ENCODE peak calls at places on chromosomes 11 and 22, in four cellular contexts. X, Q, R and Z are unnamed samples.

GRCh38 chr22:42383287-42383686 is 48.9 kb downstream of the NFAM1 start:
- DNase-seq in R (no peak), X (no peak), Q (no peak), Z (no peak)

GRCh38 chr11:120205596-120206161 is 5.2 kb upstream of the OAF start:
- DNase-seq in R (no peak), Q (no peak), X (no peak), Z (no peak)

GRCh38 chr11:36376315-36376887 is 80.3 kb downstream of the PRR5L start:
- DNase-seq in R (no peak), Q (no peak), X (peak; percentile 75), Z (peak; percentile 60)

GRCh38 chr11:122850076-122850631 is 11.9 kb downstream of the CRTAM start:
- DNase-seq in Q (no peak), X (peak; percentile 24), R (no peak), Z (no peak)

GRCh38 chr22:46361861-46362220 is 26.3 kb downstream of the TRMU start:
- DNase-seq in R (no peak), Q (no peak), X (no peak), Z (peak; percentile 18)

GRCh38 chr22:35376728-35377472 is 4.0 kb upstream of the HMOX1 start:
- DNase-seq in R (peak; percentile 96), X (peak; percentile 100), Q (peak; percentile 95), Z (peak; percentile 95)

GRCh38 chr11:43738600-43739409 is 58.3 kb downstream of the HSD17B12 start:
- DNase-seq in X (peak; percentile 38), R (no peak), Q (peak; percentile 34), Z (no peak)

GRCh38 chr11:94882931-94883330 is 90.4 kb downstream of the CWC15 start:
- DNase-seq in Q (no peak), R (no peak), X (no peak), Z (no peak)

GRCh38 chr22:36858156-36858555 is 2.6 kb upstream of the NCF4 start:
- DNase-seq in X (no peak), R (no peak), Q (no peak), Z (no peak)

GRCh38 chr11:2563216-2564007 is 118.6 kb downstream of the KCNQ1 start:
- DNase-seq in Q (peak; percentile 14), X (no peak), R (no peak), Z (peak; percentile 37)

GRCh38 chr11:111427471-111427912 is 48.4 kb upstream of the POU2AF1 start:
- DNase-seq in X (no peak), Q (peak; percentile 50), R (no peak), Z (no peak)

GRCh38 chr22:29205598-29206371 is at the start of gene EMID1:
- DNase-seq in X (peak; percentile 67), R (no peak), Q (peak; percentile 74), Z (peak; percentile 59)

GRCh38 chr11:2655834-2656622 is 43.8 kb downstream of the KCNQ1OT1 start:
- DNase-seq in X (no peak), Q (peak; percentile 47), R (no peak), Z (no peak)

GRCh38 chr11:86043765-86044534 is 24.9 kb downstream of the PICALM start:
- DNase-seq in R (no peak), X (no peak), Q (no peak), Z (no peak)

GRCh38 chr22:30459206-30460052 is 12.4 kb downstream of the SEC14L3 start:
- DNase-seq in Q (no peak), X (peak; percentile 50), R (no peak), Z (no peak)

GRCh38 chr11:72672839-72673238 is 1.4 kb downstream of the PDE2A start:
- DNase-seq in Q (no peak), X (no peak), R (no peak), Z (no peak)

GRCh38 chr11:73348838-73349237 is 27.4 kb upstream of the RELT start:
- DNase-seq in X (no peak), Q (no peak), R (no peak), Z (no peak)

GRCh38 chr11:121104223-121104831 is 3.3 kb downstream of the TECTA start:
- DNase-seq in R (no peak), Q (peak; percentile 10), X (peak; percentile 75), Z (no peak)

GRCh38 chr11:75313457-75314272 is 37.8 kb downstream of the ARRB1 start:
- DNase-seq in R (no peak), Q (peak; percentile 36), X (no peak), Z (peak; percentile 77)

GRCh38 chr22:21098099-21098671 is 52.4 kb downstream of the LRRC74B start:
- DNase-seq in Q (no peak), X (peak; percentile 43), R (no peak), Z (no peak)

GRCh38 chr11:134576286-134576685 is 164.2 kb upstream of the B3GAT1 start:
- DNase-seq in R (no peak), Q (no peak), X (no peak), Z (no peak)

DNA sequence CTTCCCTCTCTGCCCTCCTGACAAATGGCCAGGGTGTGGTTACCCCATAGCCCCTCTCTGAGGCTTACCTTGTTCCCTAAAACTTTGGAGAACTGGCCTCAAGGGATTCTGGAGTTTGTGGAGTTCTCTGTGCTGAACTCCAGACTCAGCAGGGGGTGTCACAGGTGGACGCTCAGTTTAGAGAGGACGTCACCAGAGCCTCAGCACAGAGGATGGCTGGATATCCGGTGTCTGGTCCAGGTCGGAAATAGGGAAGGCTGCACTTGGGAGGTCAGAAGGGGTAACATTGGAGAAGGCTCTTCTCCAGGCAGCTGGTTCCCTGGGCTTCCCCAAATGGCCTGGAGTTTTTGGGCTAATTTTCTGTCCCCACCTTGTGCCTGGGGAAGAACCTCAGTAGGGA is 64.2 kb downstream of the ADAMTS15 start:
- DNase-seq in Q (no peak), X (no peak), R (no peak), Z (no peak)
- H3K4me1 ChIP-seq in Q (peaks cover 9% of the 10 kb centered on the region), X (peaks cover 12% of the 10 kb centered on the region), R (no peaks in the 10 kb centered on the region), Z (peaks cover 12% of the 10 kb centered on the region)

DNA sequence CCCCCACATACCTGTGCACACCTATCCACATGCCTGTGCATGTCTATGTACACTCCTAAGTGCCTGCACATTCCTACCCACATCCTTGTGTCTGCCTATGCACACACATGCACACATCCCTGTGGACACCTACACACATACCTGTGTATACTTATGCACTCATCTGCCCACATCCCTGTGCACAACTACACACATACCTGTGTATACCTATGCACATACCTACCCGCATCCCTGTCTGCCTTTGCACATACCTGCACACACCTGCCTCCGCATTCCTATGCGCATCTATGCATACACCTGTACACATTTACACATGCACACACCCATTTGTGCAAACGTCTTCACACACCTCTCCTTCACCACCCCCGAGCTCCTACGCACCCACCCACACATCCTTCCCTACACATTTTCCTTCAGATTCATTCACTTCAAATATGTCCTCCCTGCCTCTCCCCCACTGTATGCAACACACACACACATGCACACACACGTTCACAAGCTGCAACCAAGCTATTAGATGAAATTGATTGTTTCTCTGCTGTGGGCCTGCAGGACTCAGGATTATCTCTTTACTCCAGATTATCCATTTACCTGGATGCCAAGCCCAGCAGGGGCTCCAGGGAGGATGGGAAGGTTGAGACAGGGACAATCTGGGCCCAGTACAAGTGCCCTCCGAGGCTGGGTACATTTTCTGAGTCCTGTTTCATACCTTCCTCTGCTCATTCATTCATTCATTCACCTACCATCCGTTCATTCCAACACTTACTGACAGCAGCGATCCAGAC is 53.2 kb downstream of the TSPAN18 start:
- DNase-seq in Q (no peak), X (no peak), R (no peak), Z (peak; percentile 10)
- H3K4me3 ChIP-seq in Q (no peak overlapping the region), X (no peak overlapping the region), R (no peak overlapping the region), Z (no peak overlapping the region)

GRCh38 chr22:22210375-22210774 is 34.2 kb upstream of the VPREB1 start:
- DNase-seq in R (no peak), X (no peak), Q (no peak), Z (no peak)
- H3K27me3 ChIP-seq in R (peaks cover 99% of the 10 kb centered on the region), X (peaks cover 100% of the 10 kb centered on the region), Q (no peaks in the 10 kb centered on the region), Z (peaks cover 7% of the 10 kb centered on the region)

DNA sequence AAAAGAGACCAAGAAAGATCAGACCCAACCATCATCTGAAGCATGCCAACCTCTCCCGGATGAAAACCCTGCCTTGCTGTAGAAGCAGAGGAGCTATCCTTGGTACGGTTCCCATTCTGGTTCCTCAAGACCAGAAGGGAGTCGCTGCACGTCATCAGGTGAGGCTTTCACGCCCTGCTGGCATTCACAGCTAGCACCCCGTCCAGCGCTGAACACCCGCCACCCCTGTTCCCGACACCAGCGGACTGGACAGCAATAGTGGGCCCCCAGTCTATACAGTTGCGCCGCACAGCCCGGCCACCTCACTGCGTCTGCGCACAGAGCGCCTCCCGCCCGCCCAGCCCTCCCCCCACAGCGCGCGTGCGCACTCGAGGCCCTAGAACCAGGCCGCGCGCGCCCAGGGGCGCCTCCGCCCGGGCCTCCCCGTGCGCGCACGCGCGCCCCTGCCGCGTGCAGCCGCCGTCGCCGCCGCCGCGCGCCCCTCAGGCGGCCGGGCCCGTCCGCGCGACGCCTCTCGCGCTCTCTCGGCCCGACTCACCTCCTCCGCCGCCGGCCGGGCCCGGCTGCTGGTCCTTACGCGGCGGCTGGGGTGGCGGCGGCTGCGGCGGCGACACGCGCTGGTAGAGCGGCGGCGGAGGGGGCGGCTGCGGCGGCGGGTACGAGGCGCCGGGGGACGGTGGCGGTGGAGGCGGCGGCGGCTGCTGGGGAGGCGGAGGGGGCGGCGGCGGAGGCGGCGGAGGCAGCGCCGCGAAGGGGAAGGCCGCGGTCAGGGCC is 706 bp downstream of the SF1 start:
- DNase-seq in X (peak; percentile 80), R (peak; percentile 50), Q (peak; percentile 87), Z (peak; percentile 89)
- H3K4me1 ChIP-seq in X (peaks cover 12% of the 10 kb centered on the region), R (no peaks in the 10 kb centered on the region), Q (peaks cover 42% of the 10 kb centered on the region), Z (peaks cover 56% of the 10 kb centered on the region)

DNA sequence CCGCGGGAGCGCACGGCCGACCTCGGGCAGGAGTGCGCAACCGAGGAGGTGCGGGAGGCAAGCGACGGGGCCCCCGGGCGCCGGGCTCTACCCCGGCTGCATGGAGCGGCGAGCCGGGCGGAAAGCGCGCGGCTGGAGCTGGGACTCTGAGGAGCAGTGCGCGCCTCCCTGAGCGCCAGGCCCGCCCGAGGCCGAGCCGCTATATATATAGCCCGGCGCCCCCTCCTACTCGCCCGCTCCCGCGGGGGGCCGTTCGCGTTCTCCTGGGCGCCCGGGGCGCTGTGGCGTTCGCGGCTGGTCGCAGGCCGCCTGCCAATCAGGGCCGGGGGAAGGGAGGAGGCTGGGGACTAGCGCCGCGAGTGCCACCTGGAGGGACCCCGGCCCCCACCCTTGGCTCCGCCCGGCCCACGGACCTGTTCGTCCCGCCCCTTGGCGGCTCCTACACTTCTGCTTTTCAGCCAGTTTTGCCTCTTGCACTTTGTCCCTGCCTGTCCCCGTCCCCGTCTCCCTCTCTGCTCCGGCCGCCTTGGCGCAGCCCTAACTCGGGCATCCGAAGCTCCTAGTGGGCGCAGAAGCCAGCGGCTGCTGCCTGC is at the start of gene FGF4:
- DNase-seq in X (peak; percentile 68), Q (no peak), R (no peak), Z (no peak)
- H3K4me3 ChIP-seq in X (peak within 1 kb of the TSS; percentile 60), Q (no peak within 1 kb of the TSS), R (peak within 1 kb of the TSS; percentile 65), Z (no peak within 1 kb of the TSS)

GRCh38 chr11:70002433-70002832 is 75.7 kb upstream of the ANO1 start:
- DNase-seq in Q (no peak), X (no peak), R (no peak), Z (no peak)
- H3K27me3 ChIP-seq in Q (no peaks in the 10 kb centered on the region), X (peaks cover 31% of the 10 kb centered on the region), R (peaks cover 31% of the 10 kb centered on the region), Z (no peaks in the 10 kb centered on the region)